ENCODE peak calls at places on chromosomes 4 and X, in six cellular contexts. One of them, this sample, is unnamed.

GRCh38 chrX:132676561-132677186 is 187.8 kb upstream of the MBNL3 start:
- DNase-seq in bronchial epithelial cell: peak
- DNase-seq in foreskin fibroblast: no peak
- DNase-seq in mesendoderm: peak
- DNase-seq in stimulated activated CD4-positive, alpha-beta T cell treated with anti-CD3 and anti-CD28 coated beads, Interleukin-2, amount 100 ng/mL, for 24 hours: no peak
- DNase-seq in activated CD4-positive, alpha-beta T cell treated with anti-CD3 and anti-CD28 coated beads for 48 hours: no peak
- DNase-seq in this sample: no peak

GRCh38 chr4:99248714-99249113 is 29.7 kb upstream of the ADH6 start:
- DNase-seq in bronchial epithelial cell: peak
- DNase-seq in stimulated activated CD4-positive, alpha-beta T cell treated with anti-CD3 and anti-CD28 coated beads, Interleukin-2, amount 100 ng/mL, for 24 hours: no peak
- DNase-seq in foreskin fibroblast: peak
- DNase-seq in mesendoderm: no peak
- DNase-seq in activated CD4-positive, alpha-beta T cell treated with anti-CD3 and anti-CD28 coated beads for 48 hours: no peak
- DNase-seq in this sample: no peak

GRCh38 chrX:123720486-123720885 is 12.4 kb downstream of the THOC2 start:
- DNase-seq in activated CD4-positive, alpha-beta T cell treated with anti-CD3 and anti-CD28 coated beads for 48 hours: no peak
- DNase-seq in foreskin fibroblast: no peak
- DNase-seq in bronchial epithelial cell: no peak
- DNase-seq in mesendoderm: no peak
- DNase-seq in stimulated activated CD4-positive, alpha-beta T cell treated with anti-CD3 and anti-CD28 coated beads, Interleukin-2, amount 100 ng/mL, for 24 hours: no peak
- DNase-seq in this sample: no peak

GRCh38 chr4:62159876-62160275 is 959.8 kb downstream of the ADGRL3 start:
- DNase-seq in stimulated activated CD4-positive, alpha-beta T cell treated with anti-CD3 and anti-CD28 coated beads, Interleukin-2, amount 100 ng/mL, for 24 hours: no peak
- DNase-seq in mesendoderm: no peak
- DNase-seq in foreskin fibroblast: no peak
- DNase-seq in activated CD4-positive, alpha-beta T cell treated with anti-CD3 and anti-CD28 coated beads for 48 hours: no peak
- DNase-seq in bronchial epithelial cell: no peak
- DNase-seq in this sample: no peak

GRCh38 chr4:65538571-65538970 is 131.7 kb downstream of the EPHA5 start:
- DNase-seq in foreskin fibroblast: no peak
- DNase-seq in activated CD4-positive, alpha-beta T cell treated with anti-CD3 and anti-CD28 coated beads for 48 hours: no peak
- DNase-seq in stimulated activated CD4-positive, alpha-beta T cell treated with anti-CD3 and anti-CD28 coated beads, Interleukin-2, amount 100 ng/mL, for 24 hours: no peak
- DNase-seq in bronchial epithelial cell: peak
- DNase-seq in mesendoderm: no peak
- DNase-seq in this sample: no peak

GRCh38 chr4:138728566-138728965 is 287.0 kb upstream of the NOCT start:
- DNase-seq in bronchial epithelial cell: no peak
- DNase-seq in mesendoderm: no peak
- DNase-seq in activated CD4-positive, alpha-beta T cell treated with anti-CD3 and anti-CD28 coated beads for 48 hours: no peak
- DNase-seq in stimulated activated CD4-positive, alpha-beta T cell treated with anti-CD3 and anti-CD28 coated beads, Interleukin-2, amount 100 ng/mL, for 24 hours: no peak
- DNase-seq in foreskin fibroblast: peak
- DNase-seq in this sample: no peak

GRCh38 chr4:53141308-53141707 is 224.6 kb downstream of the SCFD2 start:
- DNase-seq in foreskin fibroblast: peak
- DNase-seq in bronchial epithelial cell: peak
- DNase-seq in stimulated activated CD4-positive, alpha-beta T cell treated with anti-CD3 and anti-CD28 coated beads, Interleukin-2, amount 100 ng/mL, for 24 hours: no peak
- DNase-seq in mesendoderm: no peak
- DNase-seq in activated CD4-positive, alpha-beta T cell treated with anti-CD3 and anti-CD28 coated beads for 48 hours: no peak
- DNase-seq in this sample: no peak

GRCh38 chr4:41796545-41797210 is 48.2 kb upstream of the PHOX2B start:
- DNase-seq in foreskin fibroblast: no peak
- DNase-seq in activated CD4-positive, alpha-beta T cell treated with anti-CD3 and anti-CD28 coated beads for 48 hours: no peak
- DNase-seq in mesendoderm: peak
- DNase-seq in bronchial epithelial cell: no peak
- DNase-seq in stimulated activated CD4-positive, alpha-beta T cell treated with anti-CD3 and anti-CD28 coated beads, Interleukin-2, amount 100 ng/mL, for 24 hours: no peak
- DNase-seq in this sample: no peak

GRCh38 chr4:23888421-23889319 is 1.2 kb downstream of the PPARGC1A start:
- DNase-seq in bronchial epithelial cell: peak
- DNase-seq in mesendoderm: no peak
- DNase-seq in stimulated activated CD4-positive, alpha-beta T cell treated with anti-CD3 and anti-CD28 coated beads, Interleukin-2, amount 100 ng/mL, for 24 hours: no peak
- DNase-seq in activated CD4-positive, alpha-beta T cell treated with anti-CD3 and anti-CD28 coated beads for 48 hours: no peak
- DNase-seq in foreskin fibroblast: peak
- DNase-seq in this sample: no peak

GRCh38 chrX:40099046-40099968 is 1.5 kb upstream of the BCOR start:
- DNase-seq in foreskin fibroblast: peak
- DNase-seq in activated CD4-positive, alpha-beta T cell treated with anti-CD3 and anti-CD28 coated beads for 48 hours: peak
- DNase-seq in bronchial epithelial cell: no peak
- DNase-seq in stimulated activated CD4-positive, alpha-beta T cell treated with anti-CD3 and anti-CD28 coated beads, Interleukin-2, amount 100 ng/mL, for 24 hours: peak
- DNase-seq in mesendoderm: peak
- DNase-seq in this sample: peak

GRCh38 chrX:134885336-134886016 is 105.3 kb upstream of the SMIM10 start:
- DNase-seq in bronchial epithelial cell: peak
- DNase-seq in foreskin fibroblast: no peak
- DNase-seq in activated CD4-positive, alpha-beta T cell treated with anti-CD3 and anti-CD28 coated beads for 48 hours: no peak
- DNase-seq in stimulated activated CD4-positive, alpha-beta T cell treated with anti-CD3 and anti-CD28 coated beads, Interleukin-2, amount 100 ng/mL, for 24 hours: no peak
- DNase-seq in mesendoderm: peak
- DNase-seq in this sample: no peak

GRCh38 chrX:11366998-11367595 is 73.9 kb downstream of the AMELX start:
- DNase-seq in stimulated activated CD4-positive, alpha-beta T cell treated with anti-CD3 and anti-CD28 coated beads, Interleukin-2, amount 100 ng/mL, for 24 hours: no peak
- DNase-seq in foreskin fibroblast: no peak
- DNase-seq in activated CD4-positive, alpha-beta T cell treated with anti-CD3 and anti-CD28 coated beads for 48 hours: no peak
- DNase-seq in mesendoderm: no peak
- DNase-seq in bronchial epithelial cell: no peak
- DNase-seq in this sample: no peak

GRCh38 chr4:152992491-152992890 is 56.4 kb downstream of the FHDC1 start:
- DNase-seq in mesendoderm: no peak
- DNase-seq in bronchial epithelial cell: no peak
- DNase-seq in activated CD4-positive, alpha-beta T cell treated with anti-CD3 and anti-CD28 coated beads for 48 hours: no peak
- DNase-seq in foreskin fibroblast: no peak
- DNase-seq in stimulated activated CD4-positive, alpha-beta T cell treated with anti-CD3 and anti-CD28 coated beads, Interleukin-2, amount 100 ng/mL, for 24 hours: no peak
- DNase-seq in this sample: no peak

GRCh38 chr4:123284166-123284565 is 112.4 kb upstream of the SPRY1 start:
- DNase-seq in foreskin fibroblast: peak
- DNase-seq in stimulated activated CD4-positive, alpha-beta T cell treated with anti-CD3 and anti-CD28 coated beads, Interleukin-2, amount 100 ng/mL, for 24 hours: no peak
- DNase-seq in activated CD4-positive, alpha-beta T cell treated with anti-CD3 and anti-CD28 coated beads for 48 hours: no peak
- DNase-seq in mesendoderm: no peak
- DNase-seq in bronchial epithelial cell: no peak
- DNase-seq in this sample: no peak